ENCODE peak calls at places on chromosome 4, in four cellular contexts. One of them, this sample, is unnamed.

GRCh38 chr4:140603286-140603685 is 34.5 kb upstream of the UCP1 start:
- DNase-seq in thoracic aorta: no peak
- DNase-seq in effector CD4-positive, alpha-beta T cell: no peak
- DNase-seq in GM03348: no peak
- DNase-seq in this sample: no peak

GRCh38 chr4:84477738-84478137 is 21.4 kb downstream of the NKX6-1 start:
- DNase-seq in GM03348: no peak
- DNase-seq in thoracic aorta: no peak
- DNase-seq in effector CD4-positive, alpha-beta T cell: no peak
- DNase-seq in this sample: no peak

GRCh38 chr4:146165840-146166239 is 9.7 kb upstream of the LSM6 start:
- DNase-seq in effector CD4-positive, alpha-beta T cell: no peak
- DNase-seq in GM03348: peak
- DNase-seq in thoracic aorta: no peak
- DNase-seq in this sample: no peak

GRCh38 chr4:109334129-109334528 is 31.7 kb upstream of the COL25A1 start:
- DNase-seq in effector CD4-positive, alpha-beta T cell: no peak
- DNase-seq in GM03348: no peak
- DNase-seq in thoracic aorta: no peak
- DNase-seq in this sample: no peak

GRCh38 chr4:8871417-8872401 is at the start of gene HMX1:
- DNase-seq in thoracic aorta: no peak
- DNase-seq in GM03348: peak
- DNase-seq in effector CD4-positive, alpha-beta T cell: no peak
- DNase-seq in this sample: no peak

GRCh38 chr4:99998062-99998880 is 48.2 kb upstream of the H2AZ1 start:
- DNase-seq in GM03348: peak
- DNase-seq in effector CD4-positive, alpha-beta T cell: no peak
- DNase-seq in thoracic aorta: no peak
- DNase-seq in this sample: no peak

GRCh38 chr4:86834901-86835300 is 14.3 kb downstream of the SLC10A6 start:
- DNase-seq in thoracic aorta: no peak
- DNase-seq in GM03348: peak
- DNase-seq in effector CD4-positive, alpha-beta T cell: no peak
- DNase-seq in this sample: no peak

GRCh38 chr4:26624042-26624441 is 40.2 kb downstream of the TBC1D19 start:
- DNase-seq in effector CD4-positive, alpha-beta T cell: no peak
- DNase-seq in thoracic aorta: no peak
- DNase-seq in GM03348: peak
- DNase-seq in this sample: no peak

GRCh38 chr4:138090918-138091659 is 151.1 kb downstream of the SLC7A11 start:
- DNase-seq in thoracic aorta: no peak
- DNase-seq in GM03348: no peak
- DNase-seq in effector CD4-positive, alpha-beta T cell: no peak
- DNase-seq in this sample: no peak

GRCh38 chr4:143514432-143514831 is 930 bp downstream of the SMARCA5 start:
- DNase-seq in effector CD4-positive, alpha-beta T cell: peak
- DNase-seq in thoracic aorta: no peak
- DNase-seq in GM03348: peak
- DNase-seq in this sample: peak

GRCh38 chr4:61199869-61200194 is 294 bp upstream of the ADGRL3 start:
- DNase-seq in GM03348: no peak
- DNase-seq in thoracic aorta: no peak
- DNase-seq in effector CD4-positive, alpha-beta T cell: no peak
- DNase-seq in this sample: no peak

GRCh38 chr4:140103676-140104075 is 50.3 kb downstream of the MAML3 start:
- DNase-seq in thoracic aorta: no peak
- DNase-seq in GM03348: peak
- DNase-seq in effector CD4-positive, alpha-beta T cell: peak
- DNase-seq in this sample: no peak

GRCh38 chr4:52658671-52659015 is 458 bp downstream of the USP46 start:
- DNase-seq in thoracic aorta: no peak
- DNase-seq in GM03348: no peak
- DNase-seq in effector CD4-positive, alpha-beta T cell: no peak
- DNase-seq in this sample: peak

GRCh38 chr4:186272699-186273370 is 6.8 kb downstream of the F11 start:
- DNase-seq in effector CD4-positive, alpha-beta T cell: no peak
- DNase-seq in thoracic aorta: no peak
- DNase-seq in GM03348: no peak
- DNase-seq in this sample: no peak

GRCh38 chr4:39285111-39285795 is 80.9 kb downstream of the RFC1 start:
- DNase-seq in effector CD4-positive, alpha-beta T cell: no peak
- DNase-seq in GM03348: no peak
- DNase-seq in thoracic aorta: no peak
- DNase-seq in this sample: no peak

GRCh38 chr4:88649716-88650115 is 47.9 kb downstream of the NAP1L5 start:
- DNase-seq in GM03348: no peak
- DNase-seq in thoracic aorta: no peak
- DNase-seq in effector CD4-positive, alpha-beta T cell: no peak
- DNase-seq in this sample: no peak

GRCh38 chr4:140367738-140368137 is 5.7 kb upstream of the SCOC start:
- DNase-seq in thoracic aorta: no peak
- DNase-seq in GM03348: peak
- DNase-seq in effector CD4-positive, alpha-beta T cell: no peak
- DNase-seq in this sample: peak